ENCODE peak calls at places on chromosomes 6 and 20, in five cellular contexts. N, P, W, Y and X are unnamed samples.
A peak's percentile ranks its signal among the peaks of the same experiment; 100 is the strongest.

GRCh38 chr20:37336369-37337207 is 9.4 kb upstream of the SRC start:
- DNase-seq in N (no peak), P (no peak), Y (no peak), W (no peak), X (peak; percentile 78)

GRCh38 chr6:51467231-51467952 is 620.0 kb downstream of the PKHD1 start:
- DNase-seq in N (no peak), Y (no peak), P (no peak), W (no peak), X (no peak)

GRCh38 chr20:53036992-53037391 is 64.8 kb downstream of the TSHZ2 start:
- DNase-seq in N (no peak), W (no peak), P (no peak), Y (peak; percentile 54), X (no peak)

GRCh38 chr20:7540018-7540417 is 400.2 kb downstream of the HAO1 start:
- DNase-seq in W (no peak), Y (no peak), P (no peak), N (no peak), X (no peak)

GRCh38 chr6:26051683-26052310 is 35.4 kb upstream of the HFE start:
- DNase-seq in P (no peak), Y (no peak), W (no peak), N (no peak), X (no peak)

GRCh38 chr20:37378785-37379598 is 33.1 kb downstream of the SRC start:
- DNase-seq in N (no peak), P (no peak), W (no peak), Y (no peak), X (peak; percentile 37)

GRCh38 chr6:524803-525202 is 132.1 kb downstream of the HUS1B start:
- DNase-seq in W (no peak), Y (no peak), P (no peak), N (peak; percentile 50), X (no peak)

GRCh38 chr6:3324262-3324942 is 65.7 kb downstream of the PSMG4 start:
- DNase-seq in W (no peak), Y (no peak), N (no peak), P (no peak), X (peak; percentile 61)

GRCh38 chr6:41694815-41695536 is 40.4 kb downstream of the TFEB start:
- DNase-seq in W (no peak), N (no peak), P (peak; percentile 25), Y (no peak), X (peak; percentile 10)

GRCh38 chr20:63889241-63890200 is 5.4 kb upstream of the DNAJC5 start:
- DNase-seq in Y (no peak), P (no peak), W (no peak), N (no peak), X (no peak)

GRCh38 chr20:63344616-63345327 is 16.4 kb downstream of the CHRNA4 start:
- DNase-seq in N (no peak), P (no peak), Y (no peak), W (no peak), X (no peak)

GRCh38 chr6:117317261-117317660 is 51.9 kb downstream of the VGLL2 start:
- DNase-seq in Y (no peak), P (no peak), N (no peak), W (no peak), X (no peak)

GRCh38 chr6:56250266-56250665 is 2.9 kb upstream of the COL21A1 start:
- DNase-seq in W (no peak), Y (no peak), N (no peak), P (no peak), X (no peak)

GRCh38 chr6:18335948-18336347 is 51.2 kb upstream of the RNF144B start:
- DNase-seq in W (no peak), P (no peak), N (no peak), Y (no peak), X (no peak)

GRCh38 chr6:167755461-167755860 is 71.2 kb upstream of the AFDN start:
- DNase-seq in P (no peak), N (no peak), Y (no peak), W (no peak), X (no peak)

GRCh38 chr6:89562114-89562815 is 76.3 kb downstream of the LYRM2 start:
- DNase-seq in N (no peak), Y (peak; percentile 40), W (no peak), P (peak; percentile 15), X (no peak)

GRCh38 chr20:44253528-44253927 is 6.4 kb downstream of the GDAP1L1 start:
- DNase-seq in P (no peak), W (no peak), Y (no peak), N (no peak), X (no peak)

GRCh38 chr6:130715058-130715457 is 112.1 kb upstream of the SMLR1 start:
- DNase-seq in N (no peak), W (no peak), P (no peak), Y (no peak), X (no peak)

GRCh38 chr6:149045404-149045803 is 272.1 kb upstream of the TAB2 start:
- DNase-seq in W (no peak), Y (no peak), P (no peak), N (no peak), X (no peak)

GRCh38 chr6:159788757-159789376 is 535 bp downstream of the TCP1 start:
- DNase-seq in Y (peak; percentile 56), N (no peak), W (no peak), P (no peak), X (peak; percentile 89)

GRCh38 chr6:168016756-168017525 is 19.5 kb downstream of the KIF25 start:
- DNase-seq in W (no peak), Y (no peak), N (no peak), P (no peak), X (no peak)

GRCh38 chr6:44263357-44264100 is 1.8 kb downstream of the NFKBIE start:
- DNase-seq in W (peak; percentile 37), P (no peak), N (no peak), Y (no peak), X (peak; percentile 71)

GRCh38 chr6:34044945-34045595 is 100.8 kb downstream of the GRM4 start:
- DNase-seq in N (no peak), W (no peak), P (no peak), Y (no peak), X (no peak)

GRCh38 chr6:170421921-170422320 is 115.4 kb downstream of the FAM120B start:
- DNase-seq in Y (peak; percentile 53), N (no peak), P (no peak), W (no peak), X (no peak)

GRCh38 chr20:64109831-64110391 is 2.5 kb upstream of the NPBWR2 start:
- DNase-seq in W (no peak), N (peak; percentile 12), P (no peak), Y (no peak), X (peak; percentile 13)

GRCh38 chr6:71489736-71490135 is 201.1 kb downstream of the OGFRL1 start:
- DNase-seq in P (no peak), N (no peak), W (no peak), Y (peak; percentile 45), X (no peak)

GRCh38 chr20:33062750-33063149 is 9.0 kb downstream of the BPIFB3 start:
- DNase-seq in Y (no peak), P (no peak), N (no peak), W (no peak), X (no peak)

GRCh38 chr20:42530855-42531674 is 658.6 kb downstream of the PTPRT start:
- DNase-seq in N (no peak), W (no peak), P (no peak), Y (no peak), X (no peak)

GRCh38 chr20:46712056-46712636 is 2.7 kb downstream of the SLC2A10 start:
- DNase-seq in W (no peak), N (no peak), P (no peak), Y (no peak), X (no peak)

GRCh38 chr20:44733341-44734069 is 12.2 kb upstream of the KCNK15 start:
- DNase-seq in N (peak; percentile 57), W (peak; percentile 19), P (peak; percentile 68), Y (peak; percentile 74), X (no peak)

GRCh38 chr20:41631826-41632225 is 13.6 kb upstream of the CHD6 start:
- DNase-seq in W (no peak), N (no peak), Y (no peak), P (no peak), X (no peak)

GRCh38 chr6:26216015-26216885 is 129.0 kb downstream of the HFE start:
- DNase-seq in N (peak; percentile 71), W (peak; percentile 64), P (peak; percentile 46), Y (peak; percentile 84), X (peak; percentile 76)

GRCh38 chr6:5930143-5930770 is 76.5 kb downstream of the NRN1 start:
- DNase-seq in W (no peak), Y (no peak), P (no peak), N (no peak), X (no peak)

GRCh38 chr6:82113231-82113630 is 134.3 kb downstream of the IBTK start:
- DNase-seq in Y (no peak), P (no peak), W (no peak), N (no peak), X (no peak)

DNA sequence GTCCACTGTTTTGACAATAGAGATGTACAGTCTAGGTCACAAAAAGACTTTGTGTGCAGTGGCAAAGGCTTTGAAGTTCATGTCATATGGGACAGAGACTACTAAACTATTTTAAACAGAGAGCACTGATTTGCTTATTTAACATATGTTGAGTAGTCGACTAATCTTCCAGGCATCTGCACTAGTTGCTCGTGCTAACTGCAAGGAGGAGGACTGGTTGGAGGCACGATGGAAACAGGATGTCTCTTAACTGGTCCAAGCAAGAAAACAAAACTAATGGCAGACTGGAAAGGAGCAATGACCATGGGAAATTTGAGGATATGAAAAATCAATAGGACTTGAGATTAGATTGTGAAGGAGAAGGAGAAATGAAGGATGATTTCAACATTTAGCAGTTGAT is 28.5 kb upstream of the ERVFRD-1 start:
- DNase-seq in Y (no peak), P (no peak), N (no peak), W (no peak), X (no peak)
- H3K27ac ChIP-seq in Y (no peak overlapping the region), P (no peak overlapping the region), N (no peak overlapping the region), W (no peak overlapping the region), X (no peak overlapping the region)

DNA sequence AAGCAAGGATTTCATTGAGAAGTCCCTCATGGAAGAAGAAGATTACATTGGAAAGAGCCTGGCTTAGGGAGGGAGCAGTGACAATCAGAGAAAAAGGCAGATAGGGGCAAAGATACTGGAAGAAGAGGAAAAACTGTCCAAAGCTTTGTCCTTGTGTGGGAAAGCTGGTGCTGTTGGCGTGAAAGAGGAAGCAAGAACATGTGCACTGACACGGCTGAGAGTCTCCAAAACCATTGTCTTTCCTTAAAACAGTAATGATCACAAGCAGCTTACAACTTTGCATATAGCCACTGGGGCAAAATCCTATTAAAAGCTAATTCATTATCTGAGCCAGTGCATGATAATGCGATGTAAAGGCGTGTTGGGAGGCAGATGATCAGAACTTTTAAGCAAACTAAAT is 85.1 kb upstream of the ESR1 start:
- DNase-seq in W (no peak), Y (no peak), P (no peak), N (no peak), X (no peak)
- H3K27ac ChIP-seq in W (no peak overlapping the region), Y (no peak overlapping the region), P (no peak overlapping the region), N (no peak overlapping the region), X (no peak overlapping the region)

GRCh38 chr6:112466378-112467151 is 119.4 kb downstream of the RFPL4B start:
- DNase-seq in P (no peak), N (no peak), W (no peak), Y (no peak), X (no peak)
- H3K27ac ChIP-seq in P (no peak overlapping the region), N (no peak overlapping the region), W (no peak overlapping the region), Y (no peak overlapping the region), X (no peak overlapping the region)

DNA sequence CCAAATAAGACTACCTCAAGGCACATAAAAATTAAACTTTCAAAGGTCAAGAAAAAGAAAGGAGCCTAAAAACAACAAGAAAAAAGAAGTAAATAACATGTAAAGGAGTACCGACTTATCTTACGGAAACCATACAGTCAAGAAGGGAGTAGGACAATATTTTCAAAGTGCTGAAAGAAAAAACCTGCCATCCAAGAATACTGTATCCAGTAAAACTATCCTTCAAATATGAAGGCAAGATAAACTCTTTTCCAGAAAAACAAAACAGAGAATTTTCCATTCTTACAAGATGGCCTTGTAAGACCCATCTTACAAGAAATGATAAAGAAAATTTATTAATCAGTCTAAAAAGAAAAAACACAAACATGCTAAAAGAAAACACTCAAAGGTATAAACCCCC is 302.2 kb downstream of the LMBRD1 start:
- DNase-seq in N (no peak), Y (no peak), P (no peak), W (no peak), X (no peak)
- H3K27ac ChIP-seq in N (no peak overlapping the region), Y (no peak overlapping the region), P (no peak overlapping the region), W (no peak overlapping the region), X (no peak overlapping the region)